ENCODE peak calls at places on chromosome 20, in ten cellular contexts. I is foreskin keratinocyte, U is upper lobe of left lung, H is endothelial cell, N is dorsolateral prefrontal cortex, J is bronchial epithelial cell, G is coronary artery, Z is Calu3, C is fibroblast of the aortic adventitia, F is breast epithelium. D is an unnamed sample.

GRCh38 chr20:6940052-6940451 is 172.6 kb downstream of the BMP2 start:
- DNase-seq in I (peak; percentile 23), U (no peak), H (peak; percentile 52), N (no peak), J (peak; percentile 50), G (no peak), Z (no peak), C (peak; percentile 18), F (no peak), D (peak; percentile 38)

GRCh38 chr20:43590036-43590391 is 723 bp upstream of the IFT52 start:
- DNase-seq in I (no peak), U (peak; percentile 26), H (peak; percentile 18), N (peak; percentile 11), J (no peak), G (no peak), Z (peak; percentile 29), C (no peak), F (no peak), D (peak; percentile 10)

GRCh38 chr20:22490287-22491187 is 93.8 kb downstream of the FOXA2 start:
- DNase-seq in I (no peak), U (peak; percentile 81), H (no peak), N (no peak), J (peak; percentile 39), G (no peak), Z (peak; percentile 55), C (peak; percentile 16), F (no peak), D (peak; percentile 34)

GRCh38 chr20:58890454-58891075 is 38.0 kb downstream of the GNAS start:
- DNase-seq in I (peak; percentile 66), U (peak; percentile 70), H (peak; percentile 86), N (peak; percentile 70), J (peak; percentile 23), G (peak; percentile 89), Z (peak; percentile 83), C (peak; percentile 77), F (peak; percentile 65), D (peak; percentile 83)

GRCh38 chr20:10758446-10758845 is 84.6 kb upstream of the JAG1 start:
- DNase-seq in I (peak; percentile 94), U (no peak), H (no peak), N (no peak), J (peak; percentile 96), G (no peak), Z (no peak), C (no peak), F (no peak), D (no peak)

GRCh38 chr20:11000416-11000815 is 326.6 kb upstream of the JAG1 start:
- DNase-seq in I (no peak), U (no peak), H (no peak), N (no peak), J (no peak), G (no peak), Z (no peak), C (no peak), F (no peak), D (no peak)

GRCh38 chr20:41424546-41424945 is 57.9 kb upstream of the EMILIN3 start:
- DNase-seq in I (no peak), U (no peak), H (no peak), N (no peak), J (no peak), G (no peak), Z (no peak), C (no peak), F (no peak), D (no peak)

GRCh38 chr20:11675920-11676617 is 241.6 kb upstream of the BTBD3 start:
- DNase-seq in I (no peak), U (no peak), H (no peak), N (no peak), J (no peak), G (no peak), Z (no peak), C (peak; percentile 46), F (no peak), D (no peak)

GRCh38 chr20:31871602-31871954 is 1.1 kb downstream of the TTLL9 start:
- DNase-seq in I (no peak), U (no peak), H (no peak), N (no peak), J (no peak), G (no peak), Z (no peak), C (no peak), F (no peak), D (no peak)

GRCh38 chr20:41697861-41698559 is 79.8 kb upstream of the CHD6 start:
- DNase-seq in I (peak; percentile 20), U (no peak), H (peak; percentile 13), N (no peak), J (peak; percentile 31), G (no peak), Z (peak; percentile 51), C (peak; percentile 62), F (no peak), D (peak; percentile 12)

GRCh38 chr20:3071610-3072529 is at the start of gene OXT:
- DNase-seq in I (no peak), U (peak; percentile 50), H (no peak), N (no peak), J (no peak), G (no peak), Z (no peak), C (no peak), F (no peak), D (peak; percentile 37)

GRCh38 chr20:22802296-22802695 is 217.9 kb upstream of the FOXA2 start:
- DNase-seq in I (peak; percentile 30), U (no peak), H (no peak), N (no peak), J (peak; percentile 28), G (no peak), Z (no peak), C (no peak), F (no peak), D (no peak)

GRCh38 chr20:9163995-9164394 is 95.1 kb downstream of the PLCB4 start:
- DNase-seq in I (no peak), U (no peak), H (no peak), N (no peak), J (no peak), G (no peak), Z (no peak), C (no peak), F (no peak), D (no peak)

GRCh38 chr20:34175879-34176278 is 63.8 kb upstream of the EIF2S2 start:
- DNase-seq in I (no peak), U (no peak), H (no peak), N (no peak), J (no peak), G (no peak), Z (no peak), C (no peak), F (no peak), D (no peak)
- TF ChIP-seq CTCF in I (no peak), U (no peak), H (no peak), N (no peak), J (no peak), G (no peak), Z (no peak), C (no peak), F (no peak), D (no peak)

GRCh38 chr20:39107741-39108140 is 145.6 kb downstream of the DHX35 start:
- DNase-seq in I (no peak), U (no peak), H (no peak), N (no peak), J (no peak), G (no peak), Z (peak; percentile 18), C (no peak), F (no peak), D (no peak)
- TF ChIP-seq CTCF in I (no peak), U (no peak), H (no peak), N (no peak), J (no peak), G (no peak), Z (no peak), C (no peak), F (no peak), D (no peak)

GRCh38 chr20:62804632-62805364 is at the start of gene OGFR:
- DNase-seq in I (no peak), U (peak; percentile 71), H (peak; percentile 53), N (no peak), J (no peak), G (no peak), Z (peak; percentile 77), C (peak; percentile 35), F (no peak), D (peak; percentile 73)

GRCh38 chr20:62802026-62802712 is 2.5 kb upstream of the OGFR start:
- DNase-seq in I (no peak), U (no peak), H (no peak), N (no peak), J (no peak), G (no peak), Z (no peak), C (no peak), F (no peak), D (no peak)

GRCh38 chr20:62805711-62806382 is 1.2 kb downstream of the OGFR start:
- DNase-seq in I (no peak), U (peak; percentile 81), H (no peak), N (no peak), J (no peak), G (no peak), Z (no peak), C (no peak), F (no peak), D (peak; percentile 81)

GRCh38 chr20:62805365-62805710 is 703 bp downstream of the OGFR start:
- DNase-seq in I (no peak), U (no peak), H (no peak), N (no peak), J (no peak), G (no peak), Z (peak; percentile 61), C (peak; percentile 26), F (no peak), D (peak; percentile 48)

GRCh38 chr20:62804021-62804631 is 509 bp upstream of the OGFR start:
- DNase-seq in I (no peak), U (no peak), H (no peak), N (no peak), J (no peak), G (no peak), Z (no peak), C (no peak), F (no peak), D (no peak)
- TF ChIP-seq CTCF in I (no peak), U (no peak), H (no peak), N (no peak), J (no peak), G (no peak), Z (no peak), C (peak; percentile 16), F (no peak), D (no peak)

GRCh38 chr20:44958276-44958675 is 1.9 kb downstream of the TOMM34 start:
- DNase-seq in I (no peak), U (no peak), H (no peak), N (no peak), J (no peak), G (no peak), Z (no peak), C (no peak), F (no peak), D (no peak)

GRCh38 chr20:44961868-44962267 is 1.7 kb upstream of the TOMM34 start:
- DNase-seq in I (peak; percentile 59), U (no peak), H (no peak), N (no peak), J (peak; percentile 54), G (no peak), Z (no peak), C (peak; percentile 33), F (no peak), D (no peak)

GRCh38 chr20:44959082-44959895 is 908 bp downstream of the TOMM34 start:
- DNase-seq in I (peak; percentile 50), U (peak; percentile 40), H (no peak), N (peak; percentile 30), J (peak; percentile 94), G (no peak), Z (peak; percentile 36), C (peak; percentile 47), F (no peak), D (peak; percentile 27)

GRCh38 chr20:44961024-44961866 is 1.0 kb upstream of the TOMM34 start:
- DNase-seq in I (no peak), U (no peak), H (no peak), N (no peak), J (no peak), G (no peak), Z (no peak), C (peak; percentile 8), F (no peak), D (no peak)

GRCh38 chr20:44959896-44960852 is at the start of gene TOMM34:
- DNase-seq in I (peak; percentile 77), U (peak; percentile 98), H (peak; percentile 94), N (peak; percentile 95), J (peak; percentile 78), G (peak; percentile 92), Z (peak; percentile 99), C (peak; percentile 82), F (peak; percentile 88), D (peak; percentile 97)
- TF ChIP-seq CTCF in I (peak; percentile 13), U (no peak), H (no peak), N (peak; percentile 16), J (no peak), G (no peak), Z (no peak), C (no peak), F (no peak), D (no peak)